ENCODE peak calls at places on chromosome 1, in seven cellular contexts. N is GM10248, V is astrocyte of the spinal cord, M is esophagus muscularis mucosa, S is heart left ventricle, P is cardiac fibroblast, J is esophagus squamous epithelium. K is an unnamed sample.

GRCh38 chr1:64363116-64363515 is 106.8 kb upstream of the CACHD1 start:
- DNase-seq in P (no peak), S (no peak), M (no peak), V (no peak), N (no peak), J (no peak), K (no peak)

GRCh38 chr1:26168410-26169167 is at the start of gene C1orf232:
- DNase-seq in N (no peak), P (no peak), J (no peak), M (no peak), V (no peak), S (no peak), K (no peak)

GRCh38 chr1:1397839-1398523 is 1.2 kb downstream of the CCNL2 start:
- DNase-seq in M (no peak), V (no peak), P (peak), N (no peak), S (no peak), J (no peak), K (no peak)

GRCh38 chr1:20732588-20733360 is at the start of gene SH2D5:
- DNase-seq in M (peak), P (peak), N (peak), S (peak), J (peak), V (peak), K (peak)

GRCh38 chr1:233998926-233999325 is 94.5 kb downstream of the SLC35F3 start:
- DNase-seq in J (no peak), V (no peak), N (no peak), M (no peak), S (no peak), P (no peak), K (no peak)

GRCh38 chr1:46130144-46130543 is 2.3 kb downstream of the PIK3R3 start:
- DNase-seq in V (peak), J (no peak), S (no peak), M (no peak), N (no peak), P (no peak), K (no peak)

GRCh38 chr1:162283657-162284056 is 93.0 kb downstream of the SPATA46 start:
- DNase-seq in M (no peak), S (peak), P (no peak), N (no peak), J (no peak), V (no peak), K (no peak)

GRCh38 chr1:220954321-220954720 is 75.1 kb downstream of the HLX start:
- DNase-seq in S (no peak), N (no peak), V (peak), P (no peak), J (no peak), M (no peak), K (no peak)

GRCh38 chr1:19476440-19477190 is 8.7 kb downstream of the CAPZB start:
- DNase-seq in S (no peak), J (no peak), N (peak), V (peak), P (peak), M (no peak), K (no peak)

GRCh38 chr1:81377406-81377805 is 423.3 kb upstream of the ADGRL2 start:
- DNase-seq in J (no peak), V (no peak), M (no peak), N (no peak), S (no peak), P (no peak), K (no peak)

GRCh38 chr1:15626269-15626668 is 9.0 kb downstream of the DDI2 start:
- DNase-seq in S (no peak), V (no peak), J (no peak), M (no peak), P (no peak), N (no peak), K (no peak)

GRCh38 chr1:117128323-117129079 is 7.0 kb upstream of the TRIM45 start:
- DNase-seq in N (peak), S (no peak), J (no peak), M (no peak), P (peak), V (peak), K (peak)

GRCh38 chr1:192538407-192539311 is 36.9 kb upstream of the RGS1 start:
- DNase-seq in P (peak), M (no peak), S (no peak), N (peak), J (no peak), V (peak), K (no peak)

GRCh38 chr1:170931650-170932049 is 3.7 kb upstream of the MROH9 start:
- DNase-seq in S (no peak), J (no peak), M (no peak), P (no peak), N (no peak), V (no peak), K (no peak)

DNA sequence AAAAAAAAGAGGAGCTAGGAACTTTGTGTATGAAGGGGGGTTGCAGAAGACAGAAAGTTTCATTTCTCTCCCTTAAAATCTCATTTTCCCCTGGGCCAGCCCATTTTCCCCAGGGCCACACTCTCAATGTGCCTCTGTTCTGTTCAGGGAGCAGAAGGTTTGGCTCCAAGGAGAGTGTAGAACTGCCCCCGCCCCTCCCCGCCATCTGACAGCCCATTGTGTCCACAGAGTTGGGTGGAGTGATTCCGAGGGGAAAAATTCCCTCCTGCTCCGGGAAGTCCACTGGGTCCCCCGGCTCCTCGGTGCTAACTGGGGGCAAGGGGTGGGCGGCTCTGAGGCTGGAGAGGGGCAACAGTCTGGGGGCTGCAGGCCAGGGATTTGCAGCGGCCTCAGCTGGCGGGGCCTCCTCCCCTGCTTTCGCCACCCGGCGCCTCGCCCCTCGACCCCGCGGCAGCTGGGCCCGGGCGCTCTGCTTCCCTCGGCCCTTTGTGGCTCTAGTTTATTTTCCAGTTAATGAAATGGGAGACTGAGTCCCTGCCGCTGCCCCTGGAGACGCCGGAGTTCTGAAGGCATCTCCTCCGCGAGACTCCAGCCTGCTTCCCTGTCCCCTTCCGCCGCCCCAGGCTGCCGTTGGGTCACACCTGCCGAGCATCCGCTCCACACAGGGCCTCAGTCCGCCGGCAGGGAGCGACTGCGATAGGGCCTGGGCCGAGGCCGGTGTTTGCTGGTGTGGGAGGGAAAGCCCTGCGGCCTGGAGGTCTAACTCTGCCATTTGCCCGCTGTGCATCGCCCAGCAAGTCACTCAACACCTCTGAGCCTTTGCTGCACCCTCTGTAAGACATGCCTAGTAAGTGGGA is 14.7 kb upstream of the KIRREL1 start:
- DNase-seq in V (no peak), M (no peak), N (no peak), S (no peak), P (no peak), J (no peak), K (no peak)
- TF ChIP-seq CTCF in V (peak), M (no peak), N (no peak), S (no peak), P (peak), J (no peak), K (no peak)

DNA sequence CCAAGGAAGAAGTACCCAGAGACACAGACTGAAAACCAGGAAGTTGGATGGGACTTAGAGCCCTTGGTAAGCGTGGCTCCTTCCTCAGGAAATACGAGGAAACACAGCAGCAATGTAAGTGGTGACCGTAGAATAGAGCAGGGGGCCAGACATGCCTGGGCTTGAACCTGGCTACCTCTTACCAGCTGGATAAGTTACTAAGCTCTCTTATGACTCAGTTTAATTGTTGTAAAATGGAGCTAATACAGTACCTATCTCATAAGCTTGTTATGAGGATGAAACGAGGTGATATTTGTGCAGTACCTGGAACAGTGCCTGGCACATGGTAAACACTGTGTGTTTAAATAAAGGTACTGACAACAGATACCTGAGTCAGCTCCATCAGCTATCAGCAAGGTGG is 19.2 kb downstream of the EBNA1BP2 start:
- DNase-seq in N (no peak), P (no peak), M (peak), J (no peak), S (no peak), V (no peak), K (no peak)
- TF ChIP-seq CTCF in N (no peak), P (no peak), M (no peak), J (no peak), S (no peak), V (no peak), K (no peak)

GRCh38 chr1:232877361-232877991 is 72.3 kb downstream of the MAP10 start:
- DNase-seq in M (peak), P (no peak), V (no peak), S (no peak), N (no peak), J (no peak), K (no peak)

GRCh38 chr1:232878141-232878540 is 72.3 kb upstream of the NTPCR start:
- DNase-seq in S (no peak), M (peak), N (no peak), V (no peak), P (no peak), J (no peak), K (no peak)

GRCh38 chr1:232884262-232884661 is 66.1 kb upstream of the NTPCR start:
- DNase-seq in P (no peak), J (no peak), S (no peak), V (peak), N (no peak), M (no peak), K (no peak)

GRCh38 chr1:232876506-232877360 is 71.5 kb downstream of the MAP10 start:
- DNase-seq in M (peak), P (no peak), J (no peak), V (no peak), N (no peak), S (no peak), K (no peak)

GRCh38 chr1:232880354-232880753 is 70.1 kb upstream of the NTPCR start:
- DNase-seq in S (no peak), M (no peak), N (no peak), P (peak), J (no peak), V (peak), K (no peak)
- TF ChIP-seq CTCF in S (no peak), M (peak), N (peak), P (peak), J (no peak), V (peak), K (peak)

DNA sequence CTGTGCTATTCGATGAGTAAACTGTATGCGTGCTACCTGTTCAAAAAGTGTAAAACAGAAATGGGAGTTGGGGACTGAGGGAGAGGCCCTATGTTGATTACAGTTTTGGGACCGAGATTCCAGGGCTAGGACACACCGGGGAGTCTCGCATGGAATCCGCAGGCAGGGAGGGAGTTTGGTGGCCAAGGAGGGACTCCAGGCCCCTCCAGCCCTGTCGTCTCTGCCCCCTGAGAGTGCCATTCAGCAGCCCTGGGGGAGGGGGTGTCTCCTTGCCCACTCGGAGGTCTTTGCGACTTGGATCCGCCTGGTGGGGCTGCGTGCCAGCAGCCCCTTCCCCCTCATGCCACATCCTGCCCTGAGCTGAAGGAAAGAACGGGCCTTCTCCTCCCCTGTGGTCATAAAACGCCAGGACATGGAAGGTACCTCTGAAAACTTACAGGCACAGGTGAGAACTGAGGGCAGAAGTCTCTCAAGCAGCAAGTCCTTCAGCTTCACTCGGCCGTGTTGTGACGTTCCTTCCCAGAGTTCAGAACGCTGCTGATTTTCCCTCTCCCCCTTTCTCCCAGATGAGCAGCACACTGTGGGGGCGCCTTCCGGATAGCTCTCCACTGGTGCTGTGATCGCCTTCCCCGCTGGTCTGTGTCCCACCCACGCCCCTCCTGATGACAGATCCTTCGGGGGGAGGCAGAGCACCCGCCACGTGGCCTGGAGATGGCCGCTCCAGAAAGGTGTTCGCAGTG is 141.4 kb downstream of the PEX14 start:
- DNase-seq in P (no peak), V (no peak), J (no peak), N (no peak), S (no peak), M (no peak), K (no peak)
- TF ChIP-seq CTCF in P (no peak), V (no peak), J (no peak), N (no peak), S (no peak), M (no peak), K (no peak)

GRCh38 chr1:54668567-54668966 is 27.0 kb downstream of the MROH7 start:
- DNase-seq in V (no peak), M (no peak), J (no peak), P (no peak), N (no peak), S (no peak), K (no peak)
- TF ChIP-seq CTCF in V (no peak), M (no peak), J (no peak), P (no peak), N (no peak), S (no peak), K (no peak)

K was measured in HFFc6.